ENCODE peak calls at places on chromosomes 7 and 10, in eight cellular contexts. F, W, D, I, J, Y, P and C are unnamed samples.

GRCh38 chr10:119878524-119878923 is 5.9 kb upstream of the MCMBP start:
- DNase-seq in F (no peak), W (no peak), D (no peak), I (no peak), J (no peak), Y (no peak), P (no peak), C (no peak)

GRCh38 chr10:30359373-30360206 is 10.5 kb upstream of the MTPAP start:
- DNase-seq in F (peak; percentile 38), W (no peak), D (peak; percentile 55), I (peak; percentile 38), J (peak; percentile 78), Y (peak; percentile 71), P (peak; percentile 91), C (peak; percentile 72)

GRCh38 chr10:22460531-22461403 is 115.5 kb downstream of the SPAG6 start:
- DNase-seq in F (no peak), W (no peak), D (no peak), I (no peak), J (no peak), Y (no peak), P (no peak), C (no peak)

GRCh38 chr7:122674502-122674901 is 24.4 kb downstream of the RNF133 start:
- DNase-seq in F (no peak), W (no peak), D (peak; percentile 57), I (no peak), J (no peak), Y (no peak), P (no peak), C (no peak)

GRCh38 chr10:11489591-11489990 is 121.9 kb downstream of the USP6NL start:
- DNase-seq in F (no peak), W (no peak), D (no peak), I (no peak), J (no peak), Y (no peak), P (no peak), C (no peak)

GRCh38 chr10:33120275-33120674 is 162.2 kb upstream of the ITGB1 start:
- DNase-seq in F (no peak), W (no peak), D (no peak), I (no peak), J (no peak), Y (no peak), P (no peak), C (no peak)

GRCh38 chr7:147492621-147493020 is 1097.9 kb upstream of the C7orf33 start:
- DNase-seq in F (no peak), W (no peak), D (no peak), I (no peak), J (no peak), Y (no peak), P (no peak), C (no peak)

GRCh38 chr7:71229201-71229600 is 97.3 kb downstream of the GALNT17 start:
- DNase-seq in F (no peak), W (no peak), D (no peak), I (no peak), J (no peak), Y (no peak), P (no peak), C (no peak)

GRCh38 chr7:1421946-1422345 is 37.3 kb downstream of the MICALL2 start:
- DNase-seq in F (no peak), W (no peak), D (no peak), I (no peak), J (no peak), Y (no peak), P (no peak), C (no peak)

GRCh38 chr10:24929056-24929544 is 23.3 kb downstream of the PRTFDC1 start:
- DNase-seq in F (no peak), W (no peak), D (no peak), I (no peak), J (no peak), Y (no peak), P (no peak), C (no peak)

DNA sequence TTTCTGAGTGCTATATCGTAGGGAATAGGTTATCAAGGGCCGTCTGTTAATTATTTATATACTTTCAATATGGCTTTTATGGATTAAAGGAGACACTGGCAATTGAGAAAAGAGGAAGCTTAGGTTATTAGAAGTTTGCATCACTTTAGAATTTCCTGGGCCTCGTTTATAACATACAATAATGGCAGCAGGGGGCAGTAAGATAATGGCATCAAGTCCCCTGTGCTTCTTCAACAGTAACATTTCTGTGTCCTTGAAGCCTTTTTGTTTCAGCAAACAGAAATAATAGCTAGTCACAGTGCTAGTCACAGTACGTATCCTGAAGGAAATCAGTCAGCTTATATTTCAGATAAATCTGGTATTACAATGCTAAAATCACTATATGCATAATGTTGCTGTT is 41.9 kb downstream of the SPAM1 start:
- DNase-seq in F (no peak), W (no peak), D (peak; percentile 10), I (no peak), J (peak; percentile 7), Y (no peak), P (no peak), C (no peak)
- TF ChIP-seq CTCF in F (no peak), W (peak; percentile 54), D (peak; percentile 41), I (no peak), J (no peak), Y (no peak), P (no peak), C (peak; percentile 20)

GRCh38 chr7:6637544-6638229 is 569 bp downstream of the ZNF316 start:
- DNase-seq in F (peak; percentile 41), W (no peak), D (no peak), I (no peak), J (peak; percentile 71), Y (peak; percentile 92), P (peak; percentile 50), C (peak; percentile 30)
- TF ChIP-seq CTCF in F (peak; percentile 23), W (no peak), D (peak; percentile 15), I (no peak), J (peak; percentile 63), Y (peak; percentile 59), P (peak; percentile 45), C (peak; percentile 50)

GRCh38 chr7:15867441-15867840 is 181.0 kb upstream of the MEOX2 start:
- DNase-seq in F (no peak), W (no peak), D (no peak), I (no peak), J (no peak), Y (no peak), P (no peak), C (no peak)

GRCh38 chr7:15866753-15867152 is 180.3 kb upstream of the MEOX2 start:
- DNase-seq in F (no peak), W (no peak), D (no peak), I (no peak), J (no peak), Y (no peak), P (no peak), C (no peak)

GRCh38 chr7:15862016-15862780 is 175.7 kb upstream of the MEOX2 start:
- DNase-seq in F (no peak), W (no peak), D (no peak), I (no peak), J (no peak), Y (no peak), P (no peak), C (no peak)

GRCh38 chr7:15862781-15863165 is 176.3 kb upstream of the MEOX2 start:
- DNase-seq in F (no peak), W (no peak), D (no peak), I (no peak), J (no peak), Y (no peak), P (no peak), C (no peak)

GRCh38 chr7:15864260-15864991 is 177.9 kb upstream of the MEOX2 start:
- DNase-seq in F (no peak), W (no peak), D (no peak), I (no peak), J (no peak), Y (no peak), P (no peak), C (no peak)
- TF ChIP-seq CTCF in F (no peak), W (no peak), D (no peak), I (no peak), J (no peak), Y (no peak), P (no peak), C (no peak)

GRCh38 chr10:81843042-81843441 is 32.0 kb upstream of the NRG3 start:
- DNase-seq in F (no peak), W (no peak), D (no peak), I (no peak), J (peak; percentile 50), Y (no peak), P (no peak), C (no peak)
- TF ChIP-seq CTCF in F (no peak), W (no peak), D (no peak), I (peak; percentile 26), J (peak; percentile 55), Y (no peak), P (peak; percentile 59), C (peak; percentile 18)

GRCh38 chr7:46134385-46134784 is 213.3 kb upstream of the IGFBP3 start:
- DNase-seq in F (no peak), W (no peak), D (no peak), I (no peak), J (no peak), Y (no peak), P (no peak), C (no peak)
- TF ChIP-seq CTCF in F (no peak), W (no peak), D (no peak), I (no peak), J (no peak), Y (no peak), P (no peak), C (no peak)